ENCODE peak calls at places on chromosome 3, in seven cellular contexts. X, Y, N, W, M, V and A are unnamed samples. For H3K4me1 and H3K9me3, the result is how much of the 10 kb centered on the place peaks cover.

GRCh38 chr3:40649346-40649745 is 124.6 kb downstream of the ZNF621 start:
- DNase-seq in X (no peak), Y (no peak), W (no peak), V (no peak), N (no peak), M (no peak), A (no peak)

GRCh38 chr3:136266468-136266867 is 16.3 kb downstream of the PCCB start:
- DNase-seq in M (no peak), N (no peak), X (peak), Y (no peak), V (no peak), W (no peak), A (no peak)

GRCh38 chr3:123871946-123872345 is 12.2 kb downstream of the MYLK start:
- DNase-seq in V (peak), Y (peak), X (no peak), N (no peak), M (no peak), W (no peak), A (no peak)

GRCh38 chr3:123733805-123734526 is 149.1 kb upstream of the HACD2 start:
- DNase-seq in V (no peak), Y (no peak), M (no peak), X (peak), W (no peak), N (no peak), A (no peak)

GRCh38 chr3:56421205-56421604 is 47.1 kb downstream of the ERC2 start:
- DNase-seq in N (no peak), Y (no peak), V (no peak), M (no peak), W (no peak), X (no peak), A (no peak)

GRCh38 chr3:102205647-102206046 is 229.2 kb upstream of the ZPLD1 start:
- DNase-seq in X (no peak), M (no peak), W (no peak), Y (no peak), V (no peak), N (no peak), A (peak)

GRCh38 chr3:125316949-125317348 is 58.2 kb downstream of the ZNF148 start:
- DNase-seq in Y (no peak), W (no peak), X (no peak), N (no peak), V (no peak), M (no peak), A (no peak)

GRCh38 chr3:21704796-21705195 is 46.2 kb downstream of the ZNF385D start:
- DNase-seq in Y (no peak), W (no peak), N (no peak), X (no peak), M (no peak), V (no peak), A (no peak)

GRCh38 chr3:16174389-16174788 is at the start of gene GALNT15:
- DNase-seq in N (peak), V (no peak), X (no peak), W (no peak), Y (peak), M (no peak), A (peak)

GRCh38 chr3:46186856-46187700 is 21.0 kb downstream of the CCR1 start:
- DNase-seq in V (no peak), N (no peak), X (no peak), Y (no peak), M (no peak), W (no peak), A (no peak)

GRCh38 chr3:124351430-124352142 is 359.7 kb upstream of the ROPN1 start:
- DNase-seq in X (peak), V (peak), W (no peak), Y (peak), M (peak), N (peak), A (no peak)

GRCh38 chr3:15471861-15472260 is 44.5 kb downstream of the EAF1 start:
- DNase-seq in Y (no peak), N (no peak), W (no peak), X (no peak), M (no peak), V (no peak), A (no peak)

GRCh38 chr3:138455801-138456716 is 21.6 kb downstream of the ESYT3 start:
- DNase-seq in V (no peak), N (peak), W (no peak), M (no peak), X (no peak), Y (no peak), A (peak)

GRCh38 chr3:186950402-186951093 is 20.2 kb downstream of the ST6GAL1 start:
- DNase-seq in Y (no peak), X (no peak), N (no peak), V (no peak), W (no peak), M (no peak), A (no peak)

GRCh38 chr3:194592798-194593752 is 40.1 kb downstream of the TMEM44 start:
- DNase-seq in Y (no peak), X (peak), W (no peak), N (no peak), V (peak), M (no peak), A (no peak)

GRCh38 chr3:71514621-71515020 is 68.9 kb downstream of the FOXP1 start:
- DNase-seq in W (no peak), N (no peak), X (no peak), M (no peak), Y (no peak), V (no peak), A (no peak)

GRCh38 chr3:71515640-71516383 is 67.7 kb downstream of the FOXP1 start:
- DNase-seq in W (no peak), N (no peak), X (no peak), M (no peak), Y (no peak), V (no peak), A (no peak)

GRCh38 chr3:71520186-71521020 is 63.1 kb downstream of the FOXP1 start:
- DNase-seq in M (no peak), X (no peak), V (no peak), Y (no peak), N (no peak), W (no peak), A (no peak)

GRCh38 chr3:71518089-71518488 is 65.4 kb downstream of the FOXP1 start:
- DNase-seq in W (no peak), V (no peak), Y (no peak), N (no peak), X (no peak), M (no peak), A (no peak)

DNA sequence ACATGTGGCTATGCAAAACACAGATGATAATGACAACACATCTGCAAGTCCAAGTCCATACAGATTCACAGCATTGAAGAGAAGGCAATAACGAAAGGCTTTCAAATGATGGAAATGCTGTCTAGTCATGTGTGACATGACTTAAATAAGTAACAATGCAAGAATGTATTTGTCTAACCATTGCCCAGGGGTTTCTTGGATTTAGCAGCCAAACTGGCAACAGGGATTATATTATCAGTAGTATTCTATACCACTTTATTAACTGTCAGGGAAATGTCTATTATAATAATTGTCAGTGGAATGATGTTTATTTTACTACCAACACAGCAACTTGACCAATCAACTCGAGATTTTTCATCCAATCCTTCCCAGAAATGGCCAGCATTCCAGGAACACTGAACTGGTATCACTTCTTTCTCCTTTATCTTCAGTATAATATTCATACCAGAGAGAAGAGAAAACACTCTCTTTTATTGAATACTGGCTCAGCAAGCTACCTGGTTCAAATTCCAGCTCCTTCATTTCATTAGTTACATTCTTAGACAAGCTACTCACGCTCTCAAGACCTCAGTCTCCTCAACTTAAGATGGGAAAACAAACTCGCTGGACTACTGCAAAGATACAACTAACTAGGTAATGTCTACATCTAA is 66.2 kb downstream of the FOXP1 start:
- DNase-seq in W (no peak), Y (no peak), V (no peak), X (no peak), N (no peak), M (no peak), A (no peak)
- H3K4me1 ChIP-seq in W (under half), Y (under half), V (under half), X (under half), N (under half), M (under half), A (under half)

GRCh38 chr3:196518999-196519737 is 4.0 kb upstream of the SMCO1 start:
- DNase-seq in X (peak), Y (peak), N (peak), V (peak), W (no peak), M (no peak), A (peak)

GRCh38 chr3:196517919-196518318 is 2.8 kb upstream of the SMCO1 start:
- DNase-seq in X (no peak), M (no peak), Y (no peak), V (peak), N (no peak), W (no peak), A (no peak)

GRCh38 chr3:196514913-196515621 is at the start of gene SMCO1:
- DNase-seq in W (no peak), X (no peak), M (no peak), N (no peak), V (no peak), Y (no peak), A (no peak)

GRCh38 chr3:196519738-196520122 is 4.6 kb upstream of the SMCO1 start:
- DNase-seq in N (no peak), W (no peak), Y (no peak), M (no peak), X (no peak), V (no peak), A (no peak)

DNA sequence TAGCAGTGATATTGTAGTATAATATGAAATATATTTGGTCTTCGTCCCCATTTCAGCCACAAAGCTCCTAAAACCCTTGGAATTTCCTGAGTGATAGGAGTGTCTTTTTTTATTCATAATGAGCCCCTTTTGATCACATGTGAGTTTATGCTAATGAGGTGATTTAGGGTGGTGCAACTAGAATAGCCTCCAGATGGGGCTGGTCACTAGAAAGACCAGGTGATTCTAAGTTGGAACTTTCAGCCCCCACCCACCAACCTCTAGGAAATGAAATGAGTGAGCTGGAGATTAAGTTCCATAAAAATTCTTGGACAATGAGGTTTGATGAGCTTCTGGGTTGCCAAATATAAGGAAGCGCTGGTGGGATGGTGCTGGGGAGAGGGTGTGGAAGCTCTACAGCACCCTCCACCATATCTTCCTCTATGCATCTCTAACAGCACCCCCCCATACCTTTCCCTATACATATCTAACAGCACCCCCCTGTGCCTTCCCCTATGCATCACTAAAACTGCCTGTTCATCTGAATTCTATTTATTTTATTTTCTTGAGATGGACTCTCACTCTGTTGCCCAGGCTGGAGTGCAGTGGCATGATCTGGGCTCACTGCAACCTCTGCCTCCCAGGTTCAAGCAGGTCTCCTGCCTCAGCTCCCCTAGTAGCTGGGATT is 2.1 kb upstream of the SMCO1 start:
- DNase-seq in W (no peak), Y (no peak), N (no peak), X (no peak), M (no peak), V (no peak), A (no peak)
- H3K9me3 ChIP-seq in W (under half), Y (under half), N (under half), X (under half), M (under half), V (under half), A (under half)

DNA sequence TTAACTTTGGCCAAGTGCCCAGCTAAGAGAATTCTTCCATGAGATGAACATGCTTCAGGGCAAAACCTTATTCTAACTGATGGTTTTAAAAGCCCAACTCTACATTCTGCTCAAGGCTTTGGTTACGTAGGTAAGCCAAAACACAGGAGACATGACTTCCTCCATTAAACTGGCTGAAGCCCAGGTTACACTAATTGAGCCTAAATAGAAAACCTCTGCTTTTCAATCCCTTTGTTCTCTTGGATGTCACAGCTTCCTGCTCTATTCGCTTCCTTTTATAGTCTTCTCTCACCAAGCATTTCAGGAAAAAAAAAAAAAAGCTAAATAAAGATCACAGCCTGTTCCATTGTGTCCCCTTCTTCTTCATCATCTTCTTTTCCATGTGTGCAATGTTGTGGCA is 420.4 kb downstream of the TIGIT start:
- DNase-seq in Y (peak), M (peak), V (peak), W (no peak), X (no peak), N (no peak), A (no peak)
- H3K4me1 ChIP-seq in Y (under half), M (under half), V (under half), W (under half), X (under half), N (under half), A (under half)

GRCh38 chr3:121822973-121823372 is 11.9 kb downstream of the IQCB1 start:
- DNase-seq in M (no peak), N (no peak), V (no peak), X (no peak), Y (no peak), W (no peak), A (no peak)

GRCh38 chr3:121821421-121822199 is 13.2 kb downstream of the IQCB1 start:
- DNase-seq in M (no peak), W (no peak), N (no peak), X (no peak), Y (no peak), V (no peak), A (no peak)

GRCh38 chr3:121817753-121818152 is 17.1 kb downstream of the IQCB1 start:
- DNase-seq in W (no peak), N (no peak), X (no peak), Y (no peak), V (no peak), M (no peak), A (no peak)

GRCh38 chr3:121818578-121818977 is 16.3 kb downstream of the IQCB1 start:
- DNase-seq in Y (no peak), V (no peak), W (no peak), N (no peak), X (no peak), M (no peak), A (no peak)

DNA sequence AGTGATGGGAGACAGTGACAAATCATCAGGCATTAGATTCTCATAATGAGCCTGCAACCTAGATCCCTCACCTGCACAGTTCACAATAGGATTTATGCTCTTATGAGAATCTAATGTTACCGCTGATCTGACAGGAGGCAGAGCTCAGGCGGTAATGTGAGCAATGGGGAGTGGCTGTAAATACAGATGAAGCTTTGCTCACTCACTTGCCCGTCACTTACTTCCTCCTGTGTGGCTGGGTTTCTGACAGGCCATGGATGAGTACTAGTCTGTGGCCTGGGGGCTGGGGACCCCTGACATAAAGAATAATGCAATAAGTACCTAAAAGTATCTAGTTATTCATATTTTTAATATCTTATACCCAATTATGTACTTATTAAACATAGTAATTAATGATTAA is 15.6 kb downstream of the IQCB1 start:
- DNase-seq in W (no peak), Y (no peak), N (no peak), X (no peak), M (no peak), V (no peak), A (no peak)
- H3K9me3 ChIP-seq in W (under half), Y (under half), N (under half), X (under half), M (under half), V (under half), A (under half)

DNA sequence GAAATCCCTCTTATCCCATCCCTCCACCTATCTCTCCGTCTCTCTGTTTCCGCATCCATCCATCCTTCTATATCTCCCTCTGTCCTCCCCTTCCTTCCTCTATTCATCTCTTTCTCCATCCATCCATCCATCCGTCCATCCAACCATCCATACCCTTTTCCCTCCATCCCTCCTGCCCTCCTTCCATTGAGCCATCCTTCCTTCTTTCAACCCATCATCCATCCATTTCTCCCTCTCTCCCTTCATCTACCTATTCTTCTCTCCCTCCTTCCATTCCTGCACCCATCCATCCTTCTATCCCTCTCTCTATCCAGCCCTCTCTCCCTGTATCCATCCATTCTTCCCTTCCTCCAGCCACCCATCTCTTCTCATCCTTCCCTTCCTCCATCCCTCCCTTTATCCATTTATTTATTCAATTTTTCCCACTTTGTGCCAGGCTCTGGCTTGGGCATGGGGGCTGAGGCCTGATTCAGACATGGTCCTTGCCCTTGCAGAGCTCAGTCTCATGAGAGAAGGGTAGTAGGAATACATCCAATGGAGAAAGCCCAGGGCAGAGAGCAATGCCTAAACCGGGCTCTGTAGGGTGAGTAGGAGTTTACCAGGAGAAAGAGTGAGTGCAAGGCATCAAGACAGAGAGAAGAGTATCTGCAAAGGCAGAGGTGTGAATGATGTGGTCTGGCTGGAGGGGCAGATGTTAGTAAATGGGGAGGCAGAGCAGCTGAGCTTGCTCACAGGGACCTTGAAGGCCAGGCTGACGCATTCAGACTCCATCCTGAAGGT is 19.5 kb upstream of the FBLN2 start:
- DNase-seq in V (no peak), W (no peak), X (no peak), N (no peak), M (no peak), Y (no peak), A (no peak)
- H3K4me1 ChIP-seq in V (under half), W (under half), X (under half), N (under half), M (under half), Y (under half), A (under half)

DNA sequence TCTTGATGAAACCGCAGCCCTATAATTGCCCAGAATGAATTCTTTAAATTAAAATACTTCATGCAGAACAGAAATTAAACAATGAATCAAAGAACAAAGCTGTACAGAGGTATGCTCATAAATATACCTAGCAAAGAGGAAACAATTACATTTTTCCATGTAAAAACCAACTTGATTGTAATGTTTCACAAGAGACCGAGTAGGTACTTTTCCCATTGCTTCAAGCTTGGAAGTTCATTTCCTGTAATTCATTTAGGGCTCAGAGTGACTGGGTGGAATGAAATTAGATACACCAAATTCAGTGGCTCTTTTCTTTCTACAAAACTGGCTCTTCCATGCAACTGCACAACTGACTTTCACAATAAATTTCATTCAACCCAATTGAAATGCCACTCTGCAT is 51.4 kb downstream of the FHIT start:
- DNase-seq in N (no peak), W (no peak), M (no peak), X (no peak), V (no peak), Y (no peak), A (no peak)
- H3K9me3 ChIP-seq in N (under half), W (under half), M (under half), X (under half), V (under half), Y (under half), A (under half)

DNA sequence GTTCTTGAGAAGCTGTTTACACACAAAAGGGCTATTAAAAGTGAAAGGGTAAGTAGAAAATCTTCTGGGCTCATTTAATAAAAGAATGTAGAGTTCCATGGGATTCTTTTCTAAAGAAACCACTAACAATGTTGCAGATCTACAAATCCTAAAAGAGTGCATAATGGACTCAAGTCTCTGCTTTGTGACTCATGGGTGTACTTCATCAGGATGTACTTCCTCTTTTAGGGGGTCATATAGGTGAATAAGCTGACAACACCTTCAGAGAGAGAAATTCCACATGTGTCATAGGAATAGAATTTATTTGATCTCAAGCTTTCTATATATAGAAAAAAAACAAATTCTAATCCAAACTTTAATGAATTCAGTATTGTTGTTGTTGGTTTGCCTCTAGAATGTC is 355.5 kb downstream of the TIGIT start:
- DNase-seq in N (no peak), M (no peak), Y (no peak), X (peak), W (no peak), V (no peak), A (no peak)
- H3K4me1 ChIP-seq in N (under half), M (under half), Y (under half), X (under half), W (under half), V (under half), A (under half)

GRCh38 chr3:26100176-26100575 is 310.3 kb downstream of the OXSM start:
- DNase-seq in M (no peak), W (no peak), N (no peak), X (no peak), Y (no peak), V (no peak), A (no peak)
- H3K9me3 ChIP-seq in M (under half), W (under half), N (under half), X (under half), Y (under half), V (under half), A (under half)